ENCODE peak calls at places on chromosomes 2 and 18, in eight cellular contexts. F, L, R, H, N, Q, X and J are unnamed samples.
A peak's percentile ranks its signal among the peaks of the same experiment; 100 is the strongest.

GRCh38 chr2:203732072-203732952 is 25.9 kb downstream of the CD28 start:
- DNase-seq in L (no peak), R (no peak), X (no peak), N (no peak), H (no peak), F (no peak), Q (no peak), J (no peak)

GRCh38 chr18:10533111-10533510 is 7.3 kb downstream of the NAPG start:
- DNase-seq in F (no peak), R (no peak), X (no peak), L (no peak), N (no peak), Q (no peak), H (no peak), J (no peak)

GRCh38 chr18:62799977-62800376 is 84.6 kb downstream of the PHLPP1 start:
- DNase-seq in H (no peak), F (no peak), L (no peak), Q (no peak), R (no peak), X (no peak), N (no peak), J (no peak)

GRCh38 chr2:54556659-54557121 is 100.6 kb downstream of the SPTBN1 start:
- DNase-seq in L (no peak), N (no peak), Q (no peak), R (peak; percentile 43), F (no peak), X (no peak), H (peak; percentile 33), J (no peak)

GRCh38 chr2:50674876-50675275 is 357.1 kb downstream of the NRXN1 start:
- DNase-seq in F (no peak), H (no peak), R (no peak), Q (no peak), N (no peak), L (no peak), X (no peak), J (no peak)

GRCh38 chr2:18829331-18829902 is 240.0 kb upstream of the NT5C1B start:
- DNase-seq in L (no peak), R (peak; percentile 84), X (no peak), Q (peak; percentile 22), F (no peak), H (no peak), N (no peak), J (no peak)

GRCh38 chr18:35041752-35042379 is 653 bp downstream of the MAPRE2 start:
- DNase-seq in X (no peak), L (no peak), N (peak; percentile 36), F (no peak), H (no peak), R (no peak), Q (no peak), J (no peak)

GRCh38 chr18:68040198-68040597 is 523.7 kb upstream of the DSEL start:
- DNase-seq in N (no peak), L (no peak), X (no peak), F (no peak), R (no peak), H (no peak), Q (no peak), J (no peak)

GRCh38 chr2:99634234-99634633 is 144.4 kb upstream of the REV1 start:
- DNase-seq in H (no peak), N (no peak), F (no peak), X (no peak), Q (no peak), L (no peak), R (no peak), J (no peak)

GRCh38 chr2:95004702-95005101 is 20.8 kb upstream of the MAL start:
- DNase-seq in F (no peak), L (no peak), R (no peak), H (no peak), Q (no peak), X (no peak), N (no peak), J (peak; percentile 36)

GRCh38 chr18:46343940-46344372 is 239.8 kb downstream of the HAUS1 start:
- DNase-seq in F (no peak), Q (peak; percentile 13), L (peak; percentile 65), R (no peak), X (no peak), H (peak; percentile 33), N (peak; percentile 73), J (peak; percentile 88)

GRCh38 chr2:230054079-230054478 is 14.6 kb downstream of the SLC16A14 start:
- DNase-seq in F (no peak), R (peak; percentile 86), Q (no peak), N (no peak), L (no peak), H (no peak), X (no peak), J (no peak)

GRCh38 chr18:34529358-34530335 is 180.5 kb upstream of the DTNA start:
- DNase-seq in L (no peak), R (no peak), F (no peak), H (no peak), N (no peak), Q (no peak), X (no peak), J (no peak)

GRCh38 chr18:12287684-12288405 is 20.2 kb upstream of the TUBB6 start:
- DNase-seq in R (peak; percentile 96), L (peak; percentile 93), H (peak; percentile 83), X (no peak), N (no peak), F (no peak), Q (peak; percentile 93), J (peak; percentile 63)

GRCh38 chr2:122451697-122452096 is 696.2 kb downstream of the TSN start:
- DNase-seq in H (no peak), N (no peak), F (no peak), Q (no peak), X (no peak), R (no peak), L (no peak), J (no peak)

GRCh38 chr2:138235041-138235440 is 266.5 kb upstream of the SPOPL start:
- DNase-seq in H (no peak), F (no peak), R (no peak), L (no peak), Q (no peak), X (no peak), N (no peak), J (no peak)

GRCh38 chr18:62957885-62958472 is 242.6 kb downstream of the PHLPP1 start:
- DNase-seq in N (peak; percentile 68), Q (peak; percentile 42), L (no peak), R (peak; percentile 35), H (no peak), X (no peak), F (no peak), J (no peak)

GRCh38 chr18:57269756-57270534 is 82.4 kb upstream of the ST8SIA3 start:
- DNase-seq in N (no peak), F (no peak), L (no peak), R (no peak), H (no peak), Q (peak; percentile 75), X (no peak), J (no peak)

GRCh38 chr2:219289537-219290361 is 10.6 kb downstream of the DNAJB2 start:
- DNase-seq in H (peak; percentile 74), Q (peak; percentile 26), X (no peak), L (peak; percentile 89), F (peak; percentile 88), N (no peak), R (peak; percentile 79), J (peak; percentile 75)

GRCh38 chr18:29501952-29502351 is 1325.0 kb upstream of the CDH2 start:
- DNase-seq in R (peak; percentile 72), F (no peak), L (no peak), Q (no peak), H (no peak), N (no peak), X (no peak), J (no peak)

GRCh38 chr18:63152791-63153190 is 166.8 kb downstream of the BCL2 start:
- DNase-seq in L (no peak), H (no peak), X (no peak), R (no peak), N (no peak), Q (no peak), F (no peak), J (no peak)

GRCh38 chr18:58603365-58604067 is 25.4 kb downstream of the ALPK2 start:
- DNase-seq in X (no peak), Q (no peak), N (no peak), F (no peak), L (peak; percentile 33), H (no peak), R (no peak), J (no peak)